ENCODE peak calls at places on chromosomes 7 and 10, in eight cellular contexts. E is epithelial cell of esophagus, N is heart left ventricle, G is keratinocyte, B is Panc1, J is tibial artery, K is PC-9, F is HL-60. Z is an unnamed sample.

GRCh38 chr10:112082134-112082533 is 101.4 kb downstream of the GPAM start:
- DNase-seq in E (no peak), N (peak), G (no peak), B (no peak), J (peak), K (no peak), F (no peak), Z (no peak)

GRCh38 chr7:25759281-25759680 is 392.7 kb upstream of the NFE2L3 start:
- DNase-seq in E (no peak), N (no peak), G (no peak), B (no peak), J (no peak), K (no peak), F (no peak), Z (no peak)

GRCh38 chr10:93999401-93999851 is 5.7 kb downstream of the PLCE1 start:
- DNase-seq in E (no peak), N (peak), G (no peak), B (no peak), J (peak), K (no peak), F (no peak), Z (no peak)

GRCh38 chr7:155988421-155988820 is 176.2 kb upstream of the SHH start:
- DNase-seq in E (no peak), N (no peak), G (no peak), B (no peak), J (no peak), K (no peak), F (no peak), Z (no peak)

GRCh38 chr7:23357190-23358093 is 58.3 kb downstream of the MALSU1 start:
- DNase-seq in E (peak), N (no peak), G (peak), B (peak), J (no peak), K (peak), F (no peak), Z (peak)

GRCh38 chr10:112805701-112806100 is 144.3 kb upstream of the TCF7L2 start:
- DNase-seq in E (no peak), N (no peak), G (no peak), B (no peak), J (no peak), K (no peak), F (no peak), Z (no peak)

GRCh38 chr7:4631664-4632171 is 50.4 kb upstream of the FOXK1 start:
- DNase-seq in E (peak), N (peak), G (no peak), B (peak), J (peak), K (peak), F (no peak), Z (peak)

GRCh38 chr7:16189026-16189715 is 232.2 kb downstream of the CRPPA start:
- DNase-seq in E (peak), N (no peak), G (no peak), B (no peak), J (no peak), K (no peak), F (no peak), Z (no peak)

GRCh38 chr10:78455873-78456272 is 422.2 kb downstream of the RPS24 start:
- DNase-seq in E (no peak), N (no peak), G (no peak), B (no peak), J (no peak), K (no peak), F (no peak), Z (no peak)

GRCh38 chr7:107691713-107692112 is 31.1 kb downstream of the SLC26A4 start:
- DNase-seq in E (no peak), N (peak), G (no peak), B (no peak), J (no peak), K (no peak), F (no peak), Z (no peak)

GRCh38 chr10:57925045-57925444 is 342.6 kb downstream of the IPMK start:
- DNase-seq in E (peak), N (no peak), G (no peak), B (no peak), J (no peak), K (peak), F (no peak), Z (peak)

GRCh38 chr10:73262105-73262730 is 9.8 kb upstream of the MRPS16 start:
- DNase-seq in E (peak), N (no peak), G (peak), B (peak), J (no peak), K (peak), F (no peak), Z (no peak)

GRCh38 chr7:97307521-97308108 is 190.1 kb downstream of the SDHAF3 start:
- DNase-seq in E (peak), N (no peak), G (no peak), B (no peak), J (no peak), K (no peak), F (no peak), Z (no peak)

GRCh38 chr10:43322321-43322720 is 49.1 kb upstream of the FXYD4 start:
- DNase-seq in E (peak), N (no peak), G (no peak), B (no peak), J (no peak), K (no peak), F (no peak), Z (no peak)

GRCh38 chr7:123260428-123260960 is 60.7 kb upstream of the SLC13A1 start:
- DNase-seq in E (peak), N (no peak), G (no peak), B (no peak), J (no peak), K (no peak), F (no peak), Z (no peak)

GRCh38 chr7:107581387-107582013 is 1.5 kb downstream of the BCAP29 start:
- DNase-seq in E (no peak), N (no peak), G (no peak), B (no peak), J (no peak), K (no peak), F (no peak), Z (no peak)

GRCh38 chr7:137287651-137288258 is 55.8 kb downstream of the PTN start:
- DNase-seq in E (peak), N (no peak), G (no peak), B (no peak), J (no peak), K (no peak), F (no peak), Z (no peak)

GRCh38 chr7:534075-534474 is 14.4 kb upstream of the PDGFA start:
- DNase-seq in E (no peak), N (no peak), G (no peak), B (no peak), J (no peak), K (no peak), F (no peak), Z (no peak)

GRCh38 chr7:72493850-72494661 is 81.9 kb upstream of the CALN1 start:
- DNase-seq in E (peak), N (peak), G (no peak), B (peak), J (peak), K (peak), F (peak), Z (peak)

GRCh38 chr10:119201233-119201632 is 6.1 kb upstream of the GRK5 start:
- DNase-seq in E (peak), N (no peak), G (no peak), B (no peak), J (no peak), K (no peak), F (no peak), Z (no peak)

GRCh38 chr7:146129997-146130396 is 13.4 kb downstream of the CNTNAP2 start:
- DNase-seq in E (no peak), N (no peak), G (no peak), B (no peak), J (no peak), K (no peak), F (no peak), Z (no peak)

GRCh38 chr7:81594767-81595166 is 175.1 kb downstream of the HGF start:
- DNase-seq in E (no peak), N (peak), G (no peak), B (no peak), J (no peak), K (no peak), F (no peak), Z (no peak)

GRCh38 chr7:139989366-139990141 is 73.2 kb downstream of the PARP12 start:
- DNase-seq in E (no peak), N (no peak), G (no peak), B (no peak), J (no peak), K (no peak), F (no peak), Z (no peak)

GRCh38 chr10:62071846-62072281 is 170.4 kb downstream of the ARID5B start:
- DNase-seq in E (no peak), N (no peak), G (no peak), B (no peak), J (no peak), K (no peak), F (no peak), Z (no peak)

GRCh38 chr10:125087191-125087896 is 73.0 kb downstream of the CTBP2 start:
- DNase-seq in E (peak), N (no peak), G (peak), B (no peak), J (no peak), K (no peak), F (no peak), Z (no peak)

GRCh38 chr7:92785923-92786322 is 50.5 kb downstream of the CDK6 start:
- DNase-seq in E (peak), N (no peak), G (no peak), B (no peak), J (no peak), K (no peak), F (no peak), Z (no peak)

GRCh38 chr10:89846276-89846630 is 144.9 kb downstream of the KIF20B start:
- DNase-seq in E (peak), N (no peak), G (no peak), B (no peak), J (no peak), K (no peak), F (no peak), Z (no peak)

GRCh38 chr10:17109475-17110207 is 20.0 kb downstream of the CUBN start:
- DNase-seq in E (peak), N (no peak), G (no peak), B (no peak), J (no peak), K (no peak), F (no peak), Z (no peak)

GRCh38 chr10:6269953-6270867 is 67.5 kb downstream of the PFKFB3 start:
- DNase-seq in E (peak), N (no peak), G (no peak), B (no peak), J (no peak), K (no peak), F (no peak), Z (no peak)

GRCh38 chr7:31794851-31795250 is 107.8 kb downstream of the PPP1R17 start:
- DNase-seq in E (no peak), N (no peak), G (no peak), B (no peak), J (no peak), K (no peak), F (no peak), Z (no peak)

GRCh38 chr10:51772387-51772786 is 73.0 kb upstream of the CSTF2T start:
- DNase-seq in E (no peak), N (no peak), G (no peak), B (no peak), J (no peak), K (no peak), F (no peak), Z (no peak)

GRCh38 chr7:4665661-4666060 is 16.4 kb upstream of the FOXK1 start:
- DNase-seq in E (peak), N (no peak), G (no peak), B (no peak), J (no peak), K (no peak), F (no peak), Z (no peak)

GRCh38 chr10:101779544-101780186 is 3.6 kb downstream of the NPM3 start:
- DNase-seq in E (peak), N (peak), G (no peak), B (no peak), J (peak), K (peak), F (peak), Z (no peak)

GRCh38 chr7:12610899-12611298 is 40.4 kb downstream of the SCIN start:
- DNase-seq in E (no peak), N (no peak), G (no peak), B (no peak), J (no peak), K (no peak), F (no peak), Z (no peak)

GRCh38 chr10:43224321-43224720 is 42.5 kb downstream of the RASGEF1A start:
- DNase-seq in E (no peak), N (no peak), G (no peak), B (no peak), J (no peak), K (no peak), F (no peak), Z (peak)

GRCh38 chr7:91007371-91007770 is 256.9 kb upstream of the FZD1 start:
- DNase-seq in E (no peak), N (no peak), G (no peak), B (no peak), J (no peak), K (no peak), F (no peak), Z (no peak)
- TF ChIP-seq CTCF in E (no peak), N (no peak), G (no peak), B (no peak), J (no peak), K (no peak), F (no peak), Z (no peak)

GRCh38 chr10:24396396-24396795 is 187.5 kb downstream of the KIAA1217 start:
- DNase-seq in E (no peak), N (no peak), G (no peak), B (no peak), J (no peak), K (no peak), F (no peak), Z (no peak)
- TF ChIP-seq CTCF in E (peak), N (peak), G (peak), B (no peak), J (no peak), K (no peak), F (no peak), Z (peak)

DNA sequence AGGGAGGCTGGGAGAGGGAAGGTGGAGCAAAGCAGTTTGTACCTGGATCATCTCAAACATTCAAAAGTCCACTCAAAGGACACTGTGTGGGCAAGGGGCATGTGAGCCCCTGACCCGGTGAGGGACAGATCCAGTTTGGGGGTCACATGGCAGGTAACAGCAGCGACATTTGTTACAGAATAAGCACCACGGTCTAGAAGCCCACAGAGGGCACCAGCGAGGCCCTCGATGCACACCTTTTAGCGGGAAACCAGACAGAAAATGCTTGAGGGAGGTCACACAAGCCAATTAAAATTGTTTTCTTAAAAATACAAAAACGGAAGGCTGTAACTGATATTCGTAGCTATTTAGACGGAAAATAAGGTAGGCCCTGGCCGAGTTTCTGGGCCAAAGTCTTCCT is 144.4 kb downstream of the ZMYND11 start:
- DNase-seq in E (no peak), N (no peak), G (no peak), B (no peak), J (no peak), K (no peak), F (no peak), Z (no peak)
- TF ChIP-seq CTCF in E (no peak), N (no peak), G (no peak), B (no peak), J (no peak), K (no peak), F (no peak), Z (no peak)

DNA sequence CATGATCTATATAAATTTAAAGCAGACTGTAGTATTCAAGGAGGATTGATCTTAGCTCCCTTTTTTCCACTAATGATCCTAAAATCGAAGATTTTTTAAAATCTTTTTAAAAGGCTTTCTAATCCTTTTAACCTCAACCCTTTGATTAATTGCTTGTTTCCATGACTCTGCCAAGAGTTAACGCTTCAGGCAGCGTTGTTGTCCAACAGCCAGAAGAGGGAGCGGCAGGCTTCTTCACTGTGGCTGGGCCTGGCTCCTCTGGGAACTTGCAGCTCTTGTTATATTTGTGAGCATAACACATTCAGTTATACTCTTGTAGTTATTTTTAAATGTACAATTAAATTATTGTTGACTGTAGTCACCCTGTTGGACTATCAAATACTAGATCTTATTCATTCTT is 26.3 kb downstream of the CRCP start:
- DNase-seq in E (peak), N (peak), G (peak), B (no peak), J (peak), K (peak), F (no peak), Z (peak)
- TF ChIP-seq CTCF in E (peak), N (peak), G (peak), B (no peak), J (peak), K (no peak), F (no peak), Z (peak)